ENCODE peak calls at places on chromosome 19, in six cellular contexts. One of them, this sample, is unnamed.

GRCh38 chr19:54355675-54356074 is 9.1 kb downstream of the LAIR1 start:
- DNase-seq in ovary: no peak
- DNase-seq in GM06990: no peak
- DNase-seq in adrenal gland: no peak
- DNase-seq in A549: no peak
- DNase-seq in cardiac muscle cell: no peak
- DNase-seq in this sample: no peak

GRCh38 chr19:6794817-6795431 is 22.4 kb downstream of the VAV1 start:
- DNase-seq in ovary: no peak
- DNase-seq in GM06990: no peak
- DNase-seq in adrenal gland: no peak
- DNase-seq in A549: no peak
- DNase-seq in cardiac muscle cell: no peak
- DNase-seq in this sample: no peak

GRCh38 chr19:8311461-8312260 is 3.5 kb upstream of the CD320 start:
- DNase-seq in ovary: no peak
- DNase-seq in GM06990: no peak
- DNase-seq in adrenal gland: peak
- DNase-seq in A549: no peak
- DNase-seq in cardiac muscle cell: no peak
- DNase-seq in this sample: no peak

GRCh38 chr19:10416380-10417257 is 3.7 kb upstream of the PDE4A start:
- DNase-seq in ovary: no peak
- DNase-seq in GM06990: peak
- DNase-seq in adrenal gland: peak
- DNase-seq in A549: peak
- DNase-seq in cardiac muscle cell: peak
- DNase-seq in this sample: peak

GRCh38 chr19:41646589-41647204 is 19.8 kb upstream of the CEACAM4 start:
- DNase-seq in ovary: no peak
- DNase-seq in GM06990: peak
- DNase-seq in adrenal gland: no peak
- DNase-seq in A549: peak
- DNase-seq in cardiac muscle cell: peak
- DNase-seq in this sample: no peak

GRCh38 chr19:3670258-3670795 is 29.9 kb downstream of the PIP5K1C start:
- DNase-seq in ovary: peak
- DNase-seq in GM06990: no peak
- DNase-seq in adrenal gland: no peak
- DNase-seq in A549: no peak
- DNase-seq in cardiac muscle cell: peak
- DNase-seq in this sample: no peak

GRCh38 chr19:34049944-34050343 is 122.4 kb upstream of the LSM14A start:
- DNase-seq in ovary: no peak
- DNase-seq in GM06990: no peak
- DNase-seq in adrenal gland: no peak
- DNase-seq in A549: no peak
- DNase-seq in cardiac muscle cell: no peak
- DNase-seq in this sample: no peak

GRCh38 chr19:40366697-40367561 is 18.4 kb downstream of the PLD3 start:
- DNase-seq in ovary: no peak
- DNase-seq in GM06990: no peak
- DNase-seq in adrenal gland: no peak
- DNase-seq in A549: no peak
- DNase-seq in cardiac muscle cell: peak
- DNase-seq in this sample: no peak

GRCh38 chr19:50695251-50696064 is 24.1 kb downstream of the SHANK1 start:
- DNase-seq in ovary: no peak
- DNase-seq in GM06990: no peak
- DNase-seq in adrenal gland: no peak
- DNase-seq in A549: no peak
- DNase-seq in cardiac muscle cell: peak
- DNase-seq in this sample: no peak
- H3K4me3 ChIP-seq in ovary: no peak
- H3K4me3 ChIP-seq in GM06990: no peak
- H3K4me3 ChIP-seq in adrenal gland: no peak
- H3K4me3 ChIP-seq in A549: peak
- H3K4me3 ChIP-seq in cardiac muscle cell: peak
- H3K4me3 ChIP-seq in this sample: no peak

DNA sequence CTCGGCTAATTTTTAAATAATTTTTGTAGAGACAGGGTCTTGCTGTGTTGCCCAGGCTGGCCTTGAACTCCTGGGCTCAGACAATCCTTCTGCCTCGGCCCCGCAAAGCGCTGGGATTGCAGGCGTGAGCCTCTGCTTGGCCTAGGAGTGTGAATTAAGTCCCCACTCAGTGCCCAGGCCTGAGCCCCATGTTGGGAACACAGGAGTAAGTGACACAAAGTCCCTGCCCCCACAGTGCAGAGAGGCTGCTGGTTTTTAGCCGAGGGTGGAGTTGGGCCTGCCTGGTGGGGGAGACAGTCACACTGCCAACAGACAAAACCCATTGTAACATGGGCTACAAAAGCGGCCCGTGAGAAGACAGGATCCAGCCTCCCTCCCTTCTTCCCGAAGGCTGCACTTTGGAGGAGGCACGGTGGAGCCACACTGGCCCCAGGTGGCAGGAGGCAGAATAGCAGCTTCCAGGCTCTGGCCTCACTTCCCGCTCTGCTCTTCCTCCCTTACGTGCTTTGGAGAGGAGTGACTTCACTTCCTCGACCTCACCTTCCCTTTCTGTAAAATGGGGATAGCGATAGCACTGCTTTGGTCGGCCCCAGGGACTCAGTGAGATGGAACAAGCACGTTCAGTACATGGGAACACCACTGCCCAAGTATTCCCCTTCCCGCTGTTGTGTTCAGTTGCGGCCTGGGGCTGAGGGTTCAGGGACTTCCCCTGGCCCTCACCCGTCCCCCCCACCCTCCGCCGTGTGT is 15.2 kb upstream of the EHD2 start:
- DNase-seq in ovary: peak
- DNase-seq in GM06990: peak
- DNase-seq in adrenal gland: peak
- DNase-seq in A549: peak
- DNase-seq in cardiac muscle cell: peak
- DNase-seq in this sample: peak
- TF ChIP-seq CTCF in ovary: peak
- TF ChIP-seq CTCF in GM06990: peak
- TF ChIP-seq CTCF in adrenal gland: peak
- TF ChIP-seq CTCF in A549: peak
- TF ChIP-seq CTCF in cardiac muscle cell: peak
- TF ChIP-seq CTCF in this sample: peak

GRCh38 chr19:19269952-19270694 is 3.0 kb downstream of the TM6SF2 start:
- DNase-seq in ovary: no peak
- DNase-seq in GM06990: no peak
- DNase-seq in adrenal gland: no peak
- DNase-seq in A549: no peak
- DNase-seq in cardiac muscle cell: no peak
- DNase-seq in this sample: no peak

GRCh38 chr19:19274716-19275115 is 1.6 kb upstream of the TM6SF2 start:
- DNase-seq in ovary: no peak
- DNase-seq in GM06990: no peak
- DNase-seq in adrenal gland: no peak
- DNase-seq in A549: no peak
- DNase-seq in cardiac muscle cell: no peak
- DNase-seq in this sample: no peak

GRCh38 chr19:19274146-19274545 is 1.0 kb upstream of the TM6SF2 start:
- DNase-seq in ovary: no peak
- DNase-seq in GM06990: no peak
- DNase-seq in adrenal gland: no peak
- DNase-seq in A549: no peak
- DNase-seq in cardiac muscle cell: no peak
- DNase-seq in this sample: no peak

GRCh38 chr19:19270749-19271571 is 2.1 kb downstream of the TM6SF2 start:
- DNase-seq in ovary: no peak
- DNase-seq in GM06990: no peak
- DNase-seq in adrenal gland: no peak
- DNase-seq in A549: no peak
- DNase-seq in cardiac muscle cell: no peak
- DNase-seq in this sample: no peak

DNA sequence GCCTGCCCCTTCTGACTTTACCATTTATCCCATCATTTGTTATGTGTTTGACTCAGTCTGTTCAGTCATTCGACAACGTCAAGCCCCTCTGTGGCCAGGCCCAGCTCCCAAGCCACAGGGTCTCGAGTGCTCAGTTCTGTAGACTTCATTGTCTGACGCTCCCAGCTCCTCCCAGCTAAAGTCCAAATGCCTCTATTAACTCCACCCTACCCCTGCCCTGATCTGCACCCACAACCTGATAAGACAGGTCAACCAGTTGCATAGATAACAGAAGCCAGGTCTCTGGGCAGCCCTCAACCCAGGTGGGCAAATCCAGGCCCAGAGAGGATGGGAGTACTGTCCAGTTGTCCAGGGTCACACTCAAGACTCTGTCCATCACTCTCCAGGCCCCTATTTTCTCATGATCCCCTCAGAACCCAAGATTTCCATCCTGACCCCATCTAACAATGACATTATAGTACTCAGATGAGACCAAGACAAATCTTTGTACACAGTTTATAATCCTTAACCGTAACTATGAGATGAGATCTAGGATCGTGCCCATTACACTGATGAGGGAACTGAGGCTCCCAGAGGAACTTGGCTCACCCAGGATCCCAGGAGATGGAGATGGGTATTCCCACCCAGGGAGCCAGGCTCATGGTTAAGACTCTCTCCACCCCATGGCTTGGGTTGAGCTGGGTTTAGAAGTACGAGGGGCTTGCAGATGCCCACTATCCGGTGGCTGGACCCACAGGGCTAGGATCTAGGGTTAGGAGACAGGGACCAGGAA is 1.1 kb downstream of the TM6SF2 start:
- DNase-seq in ovary: no peak
- DNase-seq in GM06990: no peak
- DNase-seq in adrenal gland: no peak
- DNase-seq in A549: no peak
- DNase-seq in cardiac muscle cell: no peak
- DNase-seq in this sample: no peak
- H3K4me3 ChIP-seq in ovary: no peak
- H3K4me3 ChIP-seq in GM06990: no peak
- H3K4me3 ChIP-seq in adrenal gland: no peak
- H3K4me3 ChIP-seq in A549: no peak
- H3K4me3 ChIP-seq in cardiac muscle cell: peak
- H3K4me3 ChIP-seq in this sample: no peak

DNA sequence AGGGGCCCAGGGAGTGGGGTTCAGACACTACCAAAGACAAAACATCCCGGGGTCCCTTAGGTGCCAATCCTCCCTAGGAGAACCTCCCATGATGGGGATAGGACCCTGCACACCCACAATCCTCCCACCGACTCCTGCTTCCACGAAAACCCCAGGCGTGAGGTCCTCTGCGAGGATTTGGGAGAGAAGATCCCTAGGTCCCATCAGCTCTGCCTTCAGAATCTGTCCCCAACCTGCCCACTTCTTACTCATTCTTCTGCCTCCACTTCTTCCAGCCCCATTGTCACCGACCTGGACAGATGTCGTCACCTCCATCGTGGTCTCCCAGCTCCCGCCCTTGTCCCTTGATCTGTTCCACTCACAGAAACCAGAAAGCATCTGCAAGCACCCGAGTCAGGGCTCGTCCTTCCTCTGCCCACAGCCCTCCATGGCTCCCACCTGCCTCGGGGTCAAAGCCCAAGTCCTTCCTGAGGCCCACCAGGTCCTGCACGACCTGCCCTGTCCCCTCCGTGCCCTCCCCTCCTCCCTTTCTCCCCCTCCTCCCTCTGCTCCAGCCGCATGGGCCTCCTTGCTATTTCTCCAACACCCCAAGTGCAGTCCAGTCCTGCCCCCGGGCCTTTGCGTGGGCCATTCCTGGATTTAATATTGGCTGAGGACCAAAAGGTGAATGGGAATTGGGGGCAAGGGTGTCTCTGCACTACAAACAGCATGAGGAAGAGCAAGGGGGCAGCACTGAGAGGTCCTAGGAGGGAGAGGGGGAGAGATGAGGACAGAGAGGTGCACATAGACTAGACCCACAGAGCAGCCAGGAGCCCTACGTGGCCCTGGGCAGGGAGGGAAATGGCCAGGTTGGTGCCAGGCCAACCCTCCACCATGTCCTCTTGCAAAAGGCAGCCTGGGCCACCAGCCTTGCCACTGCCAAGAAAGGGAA is 51.3 kb downstream of the PTPRS start:
- DNase-seq in ovary: no peak
- DNase-seq in GM06990: no peak
- DNase-seq in adrenal gland: no peak
- DNase-seq in A549: no peak
- DNase-seq in cardiac muscle cell: no peak
- DNase-seq in this sample: no peak
- TF ChIP-seq CTCF in ovary: no peak
- TF ChIP-seq CTCF in GM06990: peak
- TF ChIP-seq CTCF in adrenal gland: no peak
- TF ChIP-seq CTCF in A549: no peak
- TF ChIP-seq CTCF in cardiac muscle cell: no peak
- TF ChIP-seq CTCF in this sample: no peak

GRCh38 chr19:45765365-45766292 is 3.4 kb downstream of the SIX5 start:
- DNase-seq in ovary: peak
- DNase-seq in GM06990: no peak
- DNase-seq in adrenal gland: peak
- DNase-seq in A549: no peak
- DNase-seq in cardiac muscle cell: no peak
- DNase-seq in this sample: no peak

GRCh38 chr19:45766293-45766918 is 2.6 kb downstream of the SIX5 start:
- DNase-seq in ovary: peak
- DNase-seq in GM06990: no peak
- DNase-seq in adrenal gland: no peak
- DNase-seq in A549: no peak
- DNase-seq in cardiac muscle cell: no peak
- DNase-seq in this sample: no peak

GRCh38 chr19:45764487-45764886 is 4.6 kb downstream of the SIX5 start:
- DNase-seq in ovary: no peak
- DNase-seq in GM06990: no peak
- DNase-seq in adrenal gland: no peak
- DNase-seq in A549: no peak
- DNase-seq in cardiac muscle cell: no peak
- DNase-seq in this sample: no peak

GRCh38 chr19:45763691-45764294 is 5.3 kb downstream of the SIX5 start:
- DNase-seq in ovary: peak
- DNase-seq in GM06990: no peak
- DNase-seq in adrenal gland: no peak
- DNase-seq in A549: no peak
- DNase-seq in cardiac muscle cell: peak
- DNase-seq in this sample: no peak

GRCh38 chr19:45764947-45765346 is 4.1 kb downstream of the SIX5 start:
- DNase-seq in ovary: no peak
- DNase-seq in GM06990: no peak
- DNase-seq in adrenal gland: no peak
- DNase-seq in A549: no peak
- DNase-seq in cardiac muscle cell: no peak
- DNase-seq in this sample: no peak
- H3K4me3 ChIP-seq in ovary: no peak
- H3K4me3 ChIP-seq in GM06990: no peak
- H3K4me3 ChIP-seq in adrenal gland: no peak
- H3K4me3 ChIP-seq in A549: no peak
- H3K4me3 ChIP-seq in cardiac muscle cell: no peak
- H3K4me3 ChIP-seq in this sample: no peak

DNA sequence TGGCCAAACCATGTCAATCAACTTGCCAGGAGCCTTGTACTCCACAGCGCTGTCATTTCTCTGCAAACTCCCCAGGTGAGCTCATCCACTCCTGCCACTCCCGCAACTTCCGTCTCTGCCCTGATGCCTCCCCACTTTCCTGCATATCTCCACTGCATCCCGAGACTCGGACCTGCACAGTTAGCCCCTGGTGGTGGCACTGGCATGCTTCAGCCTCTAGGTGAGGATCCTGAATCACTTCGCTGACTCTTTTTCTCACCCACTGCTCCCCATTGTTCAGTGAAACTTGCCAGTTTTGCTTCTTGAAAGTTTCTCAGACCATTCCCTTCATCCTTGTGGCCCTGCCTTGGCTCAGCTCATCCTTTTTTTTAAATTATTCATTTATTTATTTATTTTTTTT is 3.4 kb upstream of the CTU1 start:
- DNase-seq in ovary: no peak
- DNase-seq in GM06990: no peak
- DNase-seq in adrenal gland: no peak
- DNase-seq in A549: peak
- DNase-seq in cardiac muscle cell: no peak
- DNase-seq in this sample: no peak
- TF ChIP-seq CTCF in ovary: no peak
- TF ChIP-seq CTCF in GM06990: peak
- TF ChIP-seq CTCF in adrenal gland: no peak
- TF ChIP-seq CTCF in A549: no peak
- TF ChIP-seq CTCF in cardiac muscle cell: peak
- TF ChIP-seq CTCF in this sample: no peak